ENCODE peak calls at places on chromosomes 12 and 14, in four cellular contexts. N is activated CD4-positive, alpha-beta T cell treated with anti-CD3 and anti-CD28 coated beads for 48 hours; E is NCI-H1417; T is ELF-1. V is an unnamed sample.

GRCh38 chr14:38544766-38545165 is 288.9 kb upstream of the CLEC14A start:
- DNase-seq in N (no peak), E (no peak), T (no peak), V (no peak)

GRCh38 chr12:42299392-42300308 is 26.2 kb downstream of the ZCRB1 start:
- DNase-seq in E (no peak), T (no peak), N (peak; percentile 79), V (no peak)

GRCh38 chr12:56257491-56258067 is 605 bp downstream of the ANKRD52 start:
- DNase-seq in N (no peak), T (peak; percentile 77), E (peak; percentile 46), V (no peak)

GRCh38 chr12:79690606-79691298 is at the start of gene PAWR:
- DNase-seq in N (peak; percentile 37), E (peak; percentile 93), T (peak; percentile 91), V (peak; percentile 70)

GRCh38 chr14:69532561-69533335 is 41.9 kb downstream of the CCDC177 start:
- DNase-seq in E (no peak), T (peak; percentile 42), N (no peak), V (no peak)

GRCh38 chr12:85329913-85330312 is 49.9 kb downstream of the ALX1 start:
- DNase-seq in E (no peak), T (no peak), N (no peak), V (no peak)

GRCh38 chr14:39265032-39265431 is 31.3 kb downstream of the MIA2 start:
- DNase-seq in N (no peak), T (no peak), E (no peak), V (peak; percentile 41)

GRCh38 chr12:45273717-45274271 is 57.9 kb downstream of the ANO6 start:
- DNase-seq in T (peak; percentile 37), N (no peak), E (no peak), V (peak; percentile 90)

GRCh38 chr12:100468126-100468525 is 5.5 kb upstream of the NR1H4 start:
- DNase-seq in E (no peak), T (no peak), N (no peak), V (no peak)

GRCh38 chr12:12992418-12993175 is 7.5 kb downstream of the HEBP1 start:
- DNase-seq in N (no peak), T (no peak), E (no peak), V (no peak)

GRCh38 chr14:64817631-64818030 is 62.1 kb downstream of the SPTB start:
- DNase-seq in E (peak; percentile 15), N (no peak), T (peak; percentile 23), V (no peak)

GRCh38 chr14:104360522-104360921 is 219.0 kb upstream of the C14orf180 start:
- DNase-seq in N (no peak), E (no peak), T (no peak), V (no peak)

GRCh38 chr12:19042196-19042595 is 87.3 kb upstream of the PLEKHA5 start:
- DNase-seq in E (no peak), N (no peak), T (no peak), V (no peak)

GRCh38 chr12:120388711-120389431 is 19.9 kb upstream of the MSI1 start:
- DNase-seq in E (peak; percentile 54), T (peak; percentile 74), N (no peak), V (no peak)

GRCh38 chr12:104653730-104654328 is 197.1 kb downstream of the CHST11 start:
- DNase-seq in E (no peak), N (peak; percentile 37), T (peak; percentile 60), V (no peak)

GRCh38 chr14:100891501-100892445 is 11.7 kb downstream of the RTL1 start:
- DNase-seq in T (no peak), N (no peak), E (no peak), V (no peak)

GRCh38 chr12:89064780-89065179 is 287.5 kb downstream of the DUSP6 start:
- DNase-seq in T (no peak), E (no peak), N (peak; percentile 20), V (peak; percentile 84)

GRCh38 chr12:65825573-65826512 is 1.6 kb downstream of the HMGA2 start:
- DNase-seq in E (no peak), N (peak; percentile 24), T (peak; percentile 64), V (no peak)

GRCh38 chr12:114662512-114663177 is 21.3 kb downstream of the TBX3 start:
- DNase-seq in N (peak; percentile 79), E (peak; percentile 86), T (peak; percentile 75), V (peak; percentile 57)

GRCh38 chr12:85424581-85425348 is 144.7 kb downstream of the ALX1 start:
- DNase-seq in T (no peak), E (no peak), N (peak; percentile 22), V (peak; percentile 21)

GRCh38 chr14:50599700-50600444 is 39.9 kb downstream of the ATL1 start:
- DNase-seq in T (peak; percentile 39), N (no peak), E (no peak), V (peak; percentile 38)

GRCh38 chr12:68560823-68561422 is 49.8 kb upstream of the RAP1B start:
- DNase-seq in E (no peak), T (no peak), N (no peak), V (no peak)

GRCh38 chr14:44954750-44955149 is 7.0 kb downstream of the KLHL28 start:
- DNase-seq in T (no peak), E (no peak), N (no peak), V (no peak)

GRCh38 chr12:6627598-6627997 is 8.2 kb downstream of the LPAR5 start:
- DNase-seq in E (no peak), N (no peak), T (no peak), V (no peak)

GRCh38 chr14:84826349-84826748 is 703.6 kb upstream of the FLRT2 start:
- DNase-seq in N (no peak), T (no peak), E (no peak), V (no peak)

GRCh38 chr14:64763801-64764511 is 59.7 kb downstream of the PLEKHG3 start:
- DNase-seq in N (no peak), E (no peak), T (peak; percentile 72), V (no peak)

GRCh38 chr12:76549131-76549530 is 10.4 kb downstream of the OSBPL8 start:
- DNase-seq in T (no peak), E (no peak), N (no peak), V (no peak)

GRCh38 chr14:80414080-80414479 is 202.8 kb upstream of the DIO2 start:
- DNase-seq in T (no peak), N (no peak), E (no peak), V (no peak)

GRCh38 chr12:107236824-107237467 is 143.6 kb upstream of the CRY1 start:
- DNase-seq in N (no peak), T (no peak), E (no peak), V (no peak)

GRCh38 chr12:53995311-53996187 is 4.4 kb upstream of the HOXC9 start:
- DNase-seq in T (no peak), E (peak; percentile 80), N (peak; percentile 34), V (no peak)